ENCODE peak calls at places on chromosomes 4 and X, in four cellular contexts. G, K, P and A are unnamed samples.

GRCh38 chr4:159765402-159765801 is 662.5 kb downstream of the RAPGEF2 start:
- DNase-seq in G (no peak), K (no peak), P (no peak), A (no peak)

GRCh38 chr4:120018786-120019185 is 47.9 kb downstream of the MAD2L1 start:
- DNase-seq in G (no peak), K (no peak), P (no peak), A (no peak)

GRCh38 chr4:143083811-143084472 is 100.8 kb upstream of the USP38 start:
- DNase-seq in G (no peak), K (no peak), P (no peak), A (no peak)

GRCh38 chrX:22889824-22890223 is 109.9 kb upstream of the DDX53 start:
- DNase-seq in G (no peak), K (no peak), P (no peak), A (no peak)

GRCh38 chr4:16916719-16917337 is 18.4 kb upstream of the LDB2 start:
- DNase-seq in G (peak; percentile 62), K (peak; percentile 44), P (peak; percentile 55), A (peak; percentile 83)

GRCh38 chrX:12986164-12986779 is 11.4 kb downstream of the TMSB4X start:
- DNase-seq in G (no peak), K (no peak), P (no peak), A (no peak)

GRCh38 chrX:38816158-38816557 is 14.9 kb downstream of the MID1IP1 start:
- DNase-seq in G (no peak), K (no peak), P (no peak), A (no peak)

GRCh38 chr4:184344899-184345572 is 127.4 kb upstream of the ENPP6 start:
- DNase-seq in G (no peak), K (no peak), P (no peak), A (no peak)

GRCh38 chrX:17590892-17591740 is 146.2 kb upstream of the SCML1 start:
- DNase-seq in G (peak; percentile 56), K (peak; percentile 39), P (peak; percentile 7), A (peak; percentile 51)

GRCh38 chrX:97400492-97400891 is 516.8 kb downstream of the RPA4 start:
- DNase-seq in G (no peak), K (no peak), P (no peak), A (no peak)

GRCh38 chr4:111681751-111682150 is 463.5 kb upstream of the FAM241A start:
- DNase-seq in G (no peak), K (no peak), P (no peak), A (no peak)

GRCh38 chr4:63563288-63564014 is 845.8 kb downstream of the TECRL start:
- DNase-seq in G (peak; percentile 24), K (no peak), P (no peak), A (peak; percentile 4)

GRCh38 chrX:153327561-153327960 is 6.0 kb upstream of the PNMA6F start:
- DNase-seq in G (no peak), K (no peak), P (no peak), A (no peak)

GRCh38 chrX:2701600-2701999 is 10.5 kb downstream of the CD99 start:
- DNase-seq in G (no peak), K (no peak), P (peak; percentile 46), A (peak; percentile 41)